ENCODE peak calls at places on chromosomes 4 and X, in five cellular contexts. One of them, this sample, is unnamed.

GRCh38 chr4:145934434-145935047 is 4.1 kb downstream of the ZNF827 start:
- DNase-seq in spleen: no peak
- DNase-seq in esophagus muscularis mucosa: no peak
- DNase-seq in upper lobe of left lung: no peak
- DNase-seq in sigmoid colon: no peak
- DNase-seq in this sample: no peak

GRCh38 chr4:17578482-17578891 is 1.5 kb downstream of the LAP3 start:
- DNase-seq in spleen: no peak
- DNase-seq in esophagus muscularis mucosa: no peak
- DNase-seq in upper lobe of left lung: no peak
- DNase-seq in sigmoid colon: no peak
- DNase-seq in this sample: no peak

GRCh38 chrX:119206203-119206602 is 29.9 kb upstream of the PGRMC1 start:
- DNase-seq in spleen: no peak
- DNase-seq in esophagus muscularis mucosa: no peak
- DNase-seq in upper lobe of left lung: no peak
- DNase-seq in sigmoid colon: no peak
- DNase-seq in this sample: no peak

GRCh38 chr4:3335982-3336381 is 43.2 kb downstream of the RGS12 start:
- DNase-seq in spleen: no peak
- DNase-seq in esophagus muscularis mucosa: no peak
- DNase-seq in upper lobe of left lung: no peak
- DNase-seq in sigmoid colon: no peak
- DNase-seq in this sample: no peak

GRCh38 chr4:183438458-183439113 is 5.8 kb upstream of the CDKN2AIP start:
- DNase-seq in spleen: no peak
- DNase-seq in esophagus muscularis mucosa: no peak
- DNase-seq in upper lobe of left lung: peak; percentile 28
- DNase-seq in sigmoid colon: no peak
- DNase-seq in this sample: peak; percentile 63

GRCh38 chrX:46837543-46838481 is 969 bp downstream of the RP2 start:
- DNase-seq in spleen: no peak
- DNase-seq in esophagus muscularis mucosa: no peak
- DNase-seq in upper lobe of left lung: no peak
- DNase-seq in sigmoid colon: no peak
- DNase-seq in this sample: no peak

GRCh38 chr4:62232755-62233280 is 1032.7 kb downstream of the ADGRL3 start:
- DNase-seq in spleen: no peak
- DNase-seq in esophagus muscularis mucosa: no peak
- DNase-seq in upper lobe of left lung: no peak
- DNase-seq in sigmoid colon: no peak
- DNase-seq in this sample: no peak

GRCh38 chr4:89657931-89658700 is 178.8 kb downstream of the SNCA start:
- DNase-seq in spleen: no peak
- DNase-seq in esophagus muscularis mucosa: no peak
- DNase-seq in upper lobe of left lung: no peak
- DNase-seq in sigmoid colon: no peak
- DNase-seq in this sample: no peak

GRCh38 chrX:1185556-1185955 is 26.9 kb downstream of the CRLF2 start:
- DNase-seq in spleen: peak; percentile 32
- DNase-seq in esophagus muscularis mucosa: peak; percentile 77
- DNase-seq in upper lobe of left lung: no peak
- DNase-seq in sigmoid colon: peak; percentile 22
- DNase-seq in this sample: no peak

GRCh38 chr4:173504181-173504503 is 25.9 kb downstream of the HAND2 start:
- DNase-seq in spleen: no peak
- DNase-seq in esophagus muscularis mucosa: peak; percentile 89
- DNase-seq in upper lobe of left lung: no peak
- DNase-seq in sigmoid colon: no peak
- DNase-seq in this sample: no peak

GRCh38 chr4:64747919-64748715 is 338.9 kb upstream of the TECRL start:
- DNase-seq in spleen: peak; percentile 68
- DNase-seq in esophagus muscularis mucosa: no peak
- DNase-seq in upper lobe of left lung: no peak
- DNase-seq in sigmoid colon: no peak
- DNase-seq in this sample: no peak

GRCh38 chrX:133177202-133177601 is 41.0 kb downstream of the TFDP3 start:
- DNase-seq in spleen: no peak
- DNase-seq in esophagus muscularis mucosa: no peak
- DNase-seq in upper lobe of left lung: no peak
- DNase-seq in sigmoid colon: no peak
- DNase-seq in this sample: no peak

GRCh38 chr4:3387154-3387942 is 54.4 kb upstream of the HGFAC start:
- DNase-seq in spleen: peak; percentile 69
- DNase-seq in esophagus muscularis mucosa: no peak
- DNase-seq in upper lobe of left lung: no peak
- DNase-seq in sigmoid colon: peak; percentile 61
- DNase-seq in this sample: no peak

DNA sequence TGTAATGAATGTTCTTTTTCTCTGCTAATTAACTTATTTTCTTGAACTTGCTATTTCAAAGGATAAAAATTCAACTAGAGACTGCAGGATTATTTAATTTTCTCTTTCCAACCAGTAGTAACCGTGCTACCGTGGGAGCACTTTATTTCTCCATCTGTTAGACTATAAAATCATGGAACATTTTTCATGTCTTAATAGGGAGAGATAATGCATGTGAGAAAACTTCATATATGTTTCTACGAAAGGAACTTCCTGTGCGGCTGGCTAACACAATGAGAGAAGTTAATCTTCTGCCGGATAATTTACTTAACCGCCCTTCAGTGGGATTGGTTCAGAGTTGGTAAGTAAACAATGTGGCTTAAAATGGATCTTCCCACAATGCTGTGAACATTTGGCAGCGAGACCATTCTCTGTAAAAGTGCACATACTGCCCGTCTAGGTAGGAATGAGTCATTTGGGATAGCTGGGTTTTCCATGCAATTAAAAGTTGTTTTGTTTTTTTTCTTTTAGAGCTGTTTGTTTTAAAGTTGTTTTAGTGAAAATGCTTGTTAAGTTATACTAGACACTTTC is 29.5 kb downstream of the PDK3 start:
- DNase-seq in spleen: no peak
- DNase-seq in esophagus muscularis mucosa: no peak
- DNase-seq in upper lobe of left lung: peak; percentile 30
- DNase-seq in sigmoid colon: peak; percentile 68
- DNase-seq in this sample: no peak
- TF ChIP-seq POLR2AphosphoS5 in spleen: no peak
- TF ChIP-seq POLR2AphosphoS5 in esophagus muscularis mucosa: peak; percentile 42
- TF ChIP-seq POLR2AphosphoS5 in upper lobe of left lung: peak; percentile 23
- TF ChIP-seq POLR2AphosphoS5 in sigmoid colon: peak; percentile 52
- TF ChIP-seq POLR2AphosphoS5 in this sample: peak; percentile 47

GRCh38 chr4:66840178-66840577 is 705.1 kb downstream of the CENPC start:
- DNase-seq in spleen: no peak
- DNase-seq in esophagus muscularis mucosa: no peak
- DNase-seq in upper lobe of left lung: no peak
- DNase-seq in sigmoid colon: no peak
- DNase-seq in this sample: no peak
- TF ChIP-seq POLR2AphosphoS5 in spleen: no peak
- TF ChIP-seq POLR2AphosphoS5 in esophagus muscularis mucosa: no peak
- TF ChIP-seq POLR2AphosphoS5 in upper lobe of left lung: no peak
- TF ChIP-seq POLR2AphosphoS5 in sigmoid colon: no peak
- TF ChIP-seq POLR2AphosphoS5 in this sample: no peak

DNA sequence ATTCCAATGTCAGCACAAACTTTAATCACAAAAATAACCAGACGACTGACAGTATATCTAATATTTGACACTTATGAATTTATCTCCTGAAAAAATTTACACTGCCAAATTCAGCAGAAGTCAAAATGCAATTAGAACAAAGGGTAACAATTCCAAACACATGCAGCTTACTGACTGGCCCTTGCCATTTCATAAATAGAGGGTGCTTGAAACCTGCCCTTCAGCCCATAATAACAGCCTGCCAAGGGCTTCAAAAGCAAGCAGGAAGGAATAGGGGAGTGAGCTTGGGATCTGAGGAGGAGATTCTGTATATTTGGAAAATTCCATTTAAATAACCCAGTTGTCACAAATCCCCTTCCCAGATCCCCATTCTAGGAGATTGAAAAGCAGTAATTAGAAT is 66.1 kb upstream of the IQCM start:
- DNase-seq in spleen: no peak
- DNase-seq in esophagus muscularis mucosa: no peak
- DNase-seq in upper lobe of left lung: no peak
- DNase-seq in sigmoid colon: no peak
- DNase-seq in this sample: no peak
- TF ChIP-seq POLR2AphosphoS5 in spleen: no peak
- TF ChIP-seq POLR2AphosphoS5 in esophagus muscularis mucosa: no peak
- TF ChIP-seq POLR2AphosphoS5 in upper lobe of left lung: no peak
- TF ChIP-seq POLR2AphosphoS5 in sigmoid colon: no peak
- TF ChIP-seq POLR2AphosphoS5 in this sample: no peak

GRCh38 chr4:75672461-75673026 is 667 bp downstream of the G3BP2 start:
- DNase-seq in spleen: peak; percentile 95
- DNase-seq in esophagus muscularis mucosa: peak; percentile 93
- DNase-seq in upper lobe of left lung: peak; percentile 66
- DNase-seq in sigmoid colon: peak; percentile 83
- DNase-seq in this sample: peak; percentile 72
- TF ChIP-seq POLR2AphosphoS5 in spleen: no peak
- TF ChIP-seq POLR2AphosphoS5 in esophagus muscularis mucosa: no peak
- TF ChIP-seq POLR2AphosphoS5 in upper lobe of left lung: peak; percentile 6
- TF ChIP-seq POLR2AphosphoS5 in sigmoid colon: peak; percentile 47
- TF ChIP-seq POLR2AphosphoS5 in this sample: no peak

DNA sequence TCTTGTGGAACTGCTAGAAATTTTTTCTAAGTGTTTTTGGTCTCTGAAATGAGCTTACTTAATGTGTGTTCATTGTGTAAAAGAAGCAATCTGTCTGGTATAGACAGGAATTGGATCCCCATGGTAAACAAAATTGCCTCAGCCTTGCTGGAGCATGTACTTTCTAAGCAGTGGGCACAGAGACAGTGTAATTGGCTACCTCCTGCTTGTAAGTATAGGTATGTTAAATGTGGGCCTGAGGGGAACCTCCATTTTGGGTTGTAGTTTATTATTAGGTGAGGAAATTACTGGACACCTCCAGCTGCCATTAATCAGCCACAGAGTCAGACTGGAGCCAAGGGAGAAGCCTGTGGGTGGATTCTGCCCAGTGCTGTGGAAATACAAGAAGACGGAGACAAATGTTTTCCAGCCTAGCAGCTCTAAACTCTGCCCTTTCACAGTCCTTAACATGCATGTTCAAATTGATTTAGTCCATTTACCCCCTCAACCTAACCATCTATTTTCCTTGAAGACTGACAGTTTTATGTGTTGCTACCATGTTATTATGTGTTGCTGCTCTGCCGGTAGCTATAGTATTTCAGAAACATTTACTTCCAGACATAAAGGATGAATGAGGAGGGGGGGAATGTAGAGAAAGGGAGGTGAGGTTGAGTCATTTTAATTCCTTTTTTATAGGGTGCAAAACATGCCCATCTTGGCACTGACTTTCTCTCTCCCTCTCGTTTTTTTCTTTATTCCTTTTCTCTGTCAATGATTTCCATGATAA is 473.1 kb downstream of the SPRY1 start:
- DNase-seq in spleen: no peak
- DNase-seq in esophagus muscularis mucosa: no peak
- DNase-seq in upper lobe of left lung: no peak
- DNase-seq in sigmoid colon: peak; percentile 69
- DNase-seq in this sample: no peak
- TF ChIP-seq POLR2AphosphoS5 in spleen: no peak
- TF ChIP-seq POLR2AphosphoS5 in esophagus muscularis mucosa: no peak
- TF ChIP-seq POLR2AphosphoS5 in upper lobe of left lung: no peak
- TF ChIP-seq POLR2AphosphoS5 in sigmoid colon: no peak
- TF ChIP-seq POLR2AphosphoS5 in this sample: no peak

GRCh38 chr4:1243451-1244080 is 5.4 kb downstream of the CTBP1 start:
- DNase-seq in spleen: peak; percentile 75
- DNase-seq in esophagus muscularis mucosa: no peak
- DNase-seq in upper lobe of left lung: peak; percentile 19
- DNase-seq in sigmoid colon: peak; percentile 65
- DNase-seq in this sample: no peak

GRCh38 chr4:1245481-1246051 is 3.4 kb downstream of the CTBP1 start:
- DNase-seq in spleen: peak; percentile 79
- DNase-seq in esophagus muscularis mucosa: no peak
- DNase-seq in upper lobe of left lung: no peak
- DNase-seq in sigmoid colon: no peak
- DNase-seq in this sample: no peak

GRCh38 chr4:1246111-1246881 is 2.6 kb downstream of the CTBP1 start:
- DNase-seq in spleen: peak; percentile 78
- DNase-seq in esophagus muscularis mucosa: no peak
- DNase-seq in upper lobe of left lung: peak; percentile 94
- DNase-seq in sigmoid colon: peak; percentile 64
- DNase-seq in this sample: no peak

GRCh38 chr4:1244081-1244977 is 4.6 kb downstream of the CTBP1 start:
- DNase-seq in spleen: peak; percentile 75
- DNase-seq in esophagus muscularis mucosa: no peak
- DNase-seq in upper lobe of left lung: peak; percentile 25
- DNase-seq in sigmoid colon: peak; percentile 74
- DNase-seq in this sample: no peak

DNA sequence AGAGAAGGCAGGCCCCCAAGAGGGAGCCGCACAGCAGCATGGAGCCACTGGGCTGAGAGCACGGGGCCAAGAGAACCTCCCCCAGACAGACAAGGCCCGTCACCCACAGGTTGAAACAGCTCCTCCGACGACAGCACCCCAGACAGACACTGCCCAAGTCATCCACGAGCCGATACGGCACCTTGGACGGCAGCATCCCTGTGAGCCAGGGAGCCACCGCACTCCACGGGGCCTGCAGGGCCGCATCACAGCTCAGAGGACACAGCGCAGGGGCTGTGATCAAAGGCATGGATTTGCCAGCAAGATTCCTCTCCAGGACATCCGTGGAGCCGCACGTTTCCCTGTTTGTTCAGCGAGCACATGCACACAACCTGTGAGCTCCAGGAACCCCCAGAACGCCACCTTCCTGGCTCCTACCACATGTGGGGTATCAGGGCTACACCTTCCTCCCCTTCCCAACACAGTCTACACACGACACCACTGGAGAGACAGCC is 3.9 kb downstream of the CTBP1 start:
- DNase-seq in spleen: peak; percentile 73
- DNase-seq in esophagus muscularis mucosa: no peak
- DNase-seq in upper lobe of left lung: peak; percentile 20
- DNase-seq in sigmoid colon: no peak
- DNase-seq in this sample: no peak
- TF ChIP-seq POLR2AphosphoS5 in spleen: peak; percentile 16
- TF ChIP-seq POLR2AphosphoS5 in esophagus muscularis mucosa: no peak
- TF ChIP-seq POLR2AphosphoS5 in upper lobe of left lung: no peak
- TF ChIP-seq POLR2AphosphoS5 in sigmoid colon: no peak
- TF ChIP-seq POLR2AphosphoS5 in this sample: no peak

GRCh38 chr4:98686847-98687246 is 28.4 kb upstream of the TSPAN5 start:
- DNase-seq in spleen: no peak
- DNase-seq in esophagus muscularis mucosa: peak; percentile 4
- DNase-seq in upper lobe of left lung: no peak
- DNase-seq in sigmoid colon: no peak
- DNase-seq in this sample: no peak
- TF ChIP-seq POLR2AphosphoS5 in spleen: no peak
- TF ChIP-seq POLR2AphosphoS5 in esophagus muscularis mucosa: no peak
- TF ChIP-seq POLR2AphosphoS5 in upper lobe of left lung: no peak
- TF ChIP-seq POLR2AphosphoS5 in sigmoid colon: no peak
- TF ChIP-seq POLR2AphosphoS5 in this sample: no peak

This sample was measured in stomach.